ENCODE peak calls at places on chromosomes 12 and 14, in six cellular contexts. N is esophagus squamous epithelium, Z is upper lobe of left lung, B is ovary, F is sigmoid colon, G is HepG2. W is an unnamed sample. For H3K9me3, the result is how much of the 10 kb centered on the place peaks cover.

GRCh38 chr14:65080954-65081747 is 21.2 kb downstream of the MAX start:
- DNase-seq in Z (no peak), F (no peak), B (no peak), N (no peak), G (peak), W (no peak)

GRCh38 chr12:68497702-68498101 is 113.0 kb upstream of the RAP1B start:
- DNase-seq in N (no peak), F (no peak), G (no peak), Z (no peak), B (no peak), W (no peak)

GRCh38 chr12:26028953-26029740 is 70.7 kb downstream of the RASSF8 start:
- DNase-seq in Z (no peak), N (no peak), F (no peak), B (no peak), G (peak), W (peak)

GRCh38 chr14:75803768-75804167 is 142.7 kb downstream of the TTLL5 start:
- DNase-seq in G (no peak), Z (no peak), B (no peak), F (no peak), N (no peak), W (no peak)

GRCh38 chr12:14714437-14714836 is 18.0 kb upstream of the GUCY2C start:
- DNase-seq in Z (no peak), F (no peak), G (no peak), N (no peak), B (no peak), W (no peak)

GRCh38 chr14:30389134-30389900 is 169.6 kb upstream of the G2E3 start:
- DNase-seq in B (no peak), G (no peak), Z (no peak), F (no peak), N (no peak), W (no peak)

GRCh38 chr14:80587096-80587724 is 354.3 kb downstream of the CEP128 start:
- DNase-seq in B (no peak), G (peak), Z (no peak), N (no peak), F (no peak), W (no peak)

GRCh38 chr12:48683534-48683933 is 1.5 kb upstream of the KANSL2 start:
- DNase-seq in G (no peak), F (no peak), Z (no peak), N (no peak), B (no peak), W (no peak)

GRCh38 chr14:41457393-41457792 is 149.3 kb upstream of the LRFN5 start:
- DNase-seq in B (no peak), F (no peak), N (no peak), G (no peak), Z (no peak), W (no peak)

GRCh38 chr14:96590190-96590860 is 88.1 kb downstream of the PAPOLA start:
- DNase-seq in F (peak), G (no peak), B (no peak), Z (no peak), N (no peak), W (no peak)

GRCh38 chr12:64006211-64006610 is 161.7 kb downstream of the SRGAP1 start:
- DNase-seq in Z (no peak), N (no peak), B (no peak), F (no peak), G (no peak), W (no peak)

GRCh38 chr12:112979281-112979680 is 962 bp downstream of the OAS2 start:
- DNase-seq in B (no peak), F (no peak), G (no peak), Z (no peak), N (no peak), W (no peak)

GRCh38 chr12:78501825-78502224 is 362.7 kb upstream of the SYT1 start:
- DNase-seq in F (no peak), B (no peak), G (no peak), Z (no peak), N (no peak), W (no peak)

GRCh38 chr14:24941719-24942118 is 108.2 kb downstream of the STXBP6 start:
- DNase-seq in F (no peak), B (no peak), G (no peak), Z (no peak), N (no peak), W (no peak)

GRCh38 chr14:50666772-50667490 is 1.2 kb downstream of the SAV1 start:
- DNase-seq in N (no peak), F (peak), G (peak), Z (no peak), B (peak), W (peak)

GRCh38 chr14:106662947-106663346 is 1136.6 kb downstream of the TMEM121 start:
- DNase-seq in G (no peak), Z (no peak), F (no peak), N (no peak), B (no peak), W (no peak)

GRCh38 chr14:106665814-106666213 is 1139.4 kb downstream of the TMEM121 start:
- DNase-seq in Z (peak), N (no peak), G (no peak), B (no peak), F (no peak), W (no peak)

GRCh38 chr14:106670006-106670405 is 1143.6 kb downstream of the TMEM121 start:
- DNase-seq in F (no peak), N (no peak), B (no peak), G (no peak), Z (no peak), W (no peak)

GRCh38 chr14:106666341-106666740 is 1140.0 kb downstream of the TMEM121 start:
- DNase-seq in B (no peak), Z (no peak), G (no peak), F (no peak), N (no peak), W (no peak)
- H3K9me3 ChIP-seq in B (under half), Z (under half), G (under half), F (under half), N (under half), W (under half)

GRCh38 chr12:30795410-30795659 is 40.6 kb upstream of the CAPRIN2 start:
- DNase-seq in Z (no peak), N (no peak), G (no peak), B (no peak), F (no peak), W (no peak)

GRCh38 chr12:30795660-30796507 is 41.1 kb upstream of the CAPRIN2 start:
- DNase-seq in F (peak), B (peak), N (no peak), G (peak), Z (peak), W (peak)

GRCh38 chr12:30794020-30794419 is 39.3 kb upstream of the CAPRIN2 start:
- DNase-seq in Z (no peak), G (no peak), F (no peak), B (no peak), N (no peak), W (no peak)

GRCh38 chr12:30796508-30796780 is 41.7 kb upstream of the CAPRIN2 start:
- DNase-seq in Z (no peak), N (no peak), G (no peak), B (peak), F (peak), W (no peak)

DNA sequence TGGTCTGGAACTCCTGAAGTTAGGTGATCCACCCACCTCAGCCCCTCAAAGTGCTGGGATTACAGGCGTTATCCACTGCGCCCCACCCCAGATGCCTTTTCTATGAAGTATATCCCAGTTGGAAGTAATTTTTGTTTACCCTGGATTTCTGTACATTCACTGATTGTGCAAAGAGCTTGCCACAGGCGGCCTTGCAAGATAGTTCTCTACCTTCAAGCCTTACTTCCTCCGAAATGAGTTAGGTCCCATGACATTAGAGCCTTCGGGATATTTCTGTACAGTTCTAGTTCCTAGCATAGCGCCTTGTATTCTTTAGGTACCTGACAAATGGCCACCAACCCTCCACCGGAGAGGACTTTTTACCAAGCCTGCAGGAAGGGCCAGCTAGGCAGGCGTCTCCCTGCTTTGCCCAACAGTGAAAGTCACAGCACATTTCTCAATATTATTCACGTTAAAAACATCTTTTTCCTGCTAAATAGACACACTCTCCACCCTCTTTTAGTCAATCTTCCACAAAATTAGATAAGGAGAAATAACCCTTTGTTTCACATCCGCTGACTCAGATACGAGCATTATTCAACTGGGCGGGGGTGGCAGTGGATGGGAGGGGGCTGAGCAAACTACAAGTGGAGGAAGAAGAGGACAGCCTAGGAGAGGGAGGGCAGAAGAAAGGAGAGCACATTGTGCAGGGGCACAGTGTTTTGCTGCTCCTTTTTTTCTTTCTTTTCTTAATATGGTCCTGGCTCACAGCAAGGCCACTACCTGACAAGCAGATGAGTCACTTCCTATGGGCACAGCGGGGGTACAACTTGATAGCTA is 40.0 kb upstream of the CAPRIN2 start:
- DNase-seq in Z (no peak), N (no peak), F (no peak), G (peak), B (no peak), W (no peak)
- H3K4me3 ChIP-seq in Z (no peak), N (peak), F (no peak), G (peak), B (no peak), W (no peak)

DNA sequence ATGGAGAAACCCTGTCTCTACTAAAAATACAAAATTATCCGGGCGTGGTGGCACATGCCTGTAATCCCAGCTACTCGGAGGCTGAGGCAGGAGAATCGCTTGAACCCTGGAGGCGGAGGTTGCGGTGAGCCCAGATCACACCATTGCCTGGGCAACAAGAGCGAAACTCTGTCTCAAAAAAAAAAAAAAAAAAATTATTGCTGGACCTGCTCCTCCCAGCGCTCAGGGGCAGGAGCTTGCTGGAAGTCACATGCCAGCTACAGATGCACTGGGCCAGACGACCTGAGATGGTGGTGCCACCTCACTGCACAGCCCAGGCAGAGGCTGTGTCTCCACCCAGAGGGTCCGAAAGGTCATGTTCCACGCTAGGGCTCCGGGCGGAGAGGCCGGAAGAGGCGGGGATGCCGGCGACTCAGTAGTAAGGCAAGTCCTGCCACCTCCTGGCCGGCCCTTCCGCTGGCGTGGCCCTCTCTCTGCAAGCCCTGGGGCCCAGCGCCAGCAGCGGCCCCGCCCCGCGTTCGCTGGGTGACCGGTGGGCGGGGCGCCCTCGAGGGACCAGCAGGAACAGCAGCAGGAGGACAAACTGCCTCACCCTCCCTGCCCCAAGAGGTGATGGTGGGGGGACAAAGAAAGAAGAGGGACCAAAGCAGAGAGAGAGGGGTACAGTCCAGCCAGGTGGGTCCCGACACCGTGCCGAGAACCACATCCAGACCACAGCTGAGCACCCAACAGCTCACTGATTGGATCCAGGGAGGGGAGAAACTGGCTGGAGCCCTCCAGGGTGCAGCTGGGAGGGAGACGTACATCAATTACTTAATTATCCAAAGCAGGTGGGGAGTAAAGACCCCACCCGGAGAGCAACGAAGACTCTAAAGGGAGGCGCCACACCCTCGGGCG is 3.6 kb upstream of the RHOF start:
- DNase-seq in Z (peak), N (no peak), F (peak), G (peak), B (peak), W (peak)
- TF ChIP-seq POLR2A in Z (no peak), N (no peak), F (peak), G (no peak), B (no peak), W (peak)

GRCh38 chr12:34399631-34400422 is 377.5 kb downstream of the ALG10 start:
- DNase-seq in N (no peak), B (peak), F (peak), G (no peak), Z (peak), W (peak)

GRCh38 chr12:34400423-34400881 is 378.2 kb downstream of the ALG10 start:
- DNase-seq in B (peak), G (no peak), N (no peak), F (peak), Z (no peak), W (peak)

GRCh38 chr12:34397591-34398365 is 375.5 kb downstream of the ALG10 start:
- DNase-seq in B (peak), G (no peak), F (peak), Z (no peak), N (no peak), W (peak)

GRCh38 chr12:34398366-34398705 is 376.0 kb downstream of the ALG10 start:
- DNase-seq in G (no peak), B (no peak), Z (peak), N (no peak), F (peak), W (peak)

DNA sequence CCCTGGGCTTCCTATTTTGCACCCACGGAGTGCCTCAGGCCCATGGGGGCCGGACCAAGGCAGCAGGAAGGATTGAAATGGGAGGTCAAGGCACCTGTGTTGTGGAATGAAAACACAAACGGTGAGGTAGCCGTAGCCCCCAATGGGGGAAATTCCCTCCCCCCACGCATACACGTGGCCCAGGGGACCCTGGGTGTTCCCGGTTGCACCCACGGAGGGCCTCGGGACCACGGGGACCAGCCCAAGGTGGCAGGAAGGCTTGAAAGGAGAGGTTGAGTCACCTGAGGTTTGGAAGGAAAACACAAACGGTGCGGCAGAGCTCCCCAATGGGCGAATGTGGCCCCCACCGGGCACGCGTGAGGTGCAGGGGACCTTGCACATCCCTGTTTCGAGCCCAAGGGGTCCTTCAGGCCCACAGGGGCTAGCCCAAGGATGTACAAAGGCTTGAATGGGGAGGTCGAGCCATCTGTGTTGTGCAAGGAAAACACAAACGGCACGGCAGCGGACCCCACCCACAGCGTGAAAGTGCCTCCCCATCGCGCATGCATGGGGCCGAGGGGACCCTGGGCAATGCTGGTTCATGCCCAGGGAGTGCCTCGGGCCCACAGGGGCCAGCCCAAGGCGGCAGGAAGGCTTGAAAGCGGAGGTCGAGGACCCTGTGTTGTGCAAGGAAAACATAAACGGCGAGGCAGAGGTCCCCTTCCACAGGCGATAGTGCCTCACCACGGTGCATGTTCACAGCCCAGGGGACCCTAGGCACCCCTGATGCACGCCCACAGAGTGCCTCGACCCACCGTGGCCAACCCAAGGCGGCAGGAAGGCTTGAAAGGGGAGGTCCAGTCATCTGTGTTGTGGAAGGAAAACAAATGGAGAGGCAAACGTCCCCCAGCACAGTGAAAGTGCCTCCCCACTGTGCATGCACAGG is 376.7 kb downstream of the ALG10 start:
- DNase-seq in G (no peak), F (peak), N (no peak), Z (peak), B (peak), W (peak)
- H3K9me3 ChIP-seq in G (under half), F (under half), N (under half), Z (under half), B (under half), W (under half)

W was measured in uterus.